ENCODE peak calls at places on chromosomes 16 and 17, in six cellular contexts. V is uterus; B is fibroblast of lung; O is RWPE1; X is body of pancreas; Y is CD8-positive, alpha-beta T cell. A is an unnamed sample.

GRCh38 chr16:9091867-9092281 is 430 bp downstream of the HAPSTR1 start:
- DNase-seq in V (no peak), B (no peak), O (peak), X (peak), Y (peak), A (no peak)

GRCh38 chr16:66919569-66920472 is 1.1 kb upstream of the CDH16 start:
- DNase-seq in V (no peak), B (no peak), O (no peak), X (no peak), Y (no peak), A (no peak)

GRCh38 chr17:62713096-62713870 is 85.8 kb downstream of the MRC2 start:
- DNase-seq in V (no peak), B (no peak), O (no peak), X (no peak), Y (no peak), A (no peak)

GRCh38 chr16:87145181-87146176 is 171.7 kb downstream of the C16orf95 start:
- DNase-seq in V (no peak), B (peak), O (peak), X (no peak), Y (no peak), A (no peak)

GRCh38 chr17:17741346-17742023 is 60.2 kb downstream of the RAI1 start:
- DNase-seq in V (no peak), B (peak), O (no peak), X (no peak), Y (no peak), A (no peak)

GRCh38 chr16:86517652-86518258 is 7.4 kb downstream of the FOXF1 start:
- DNase-seq in V (peak), B (peak), O (peak), X (peak), Y (no peak), A (no peak)

GRCh38 chr16:24838554-24839266 is 7.1 kb upstream of the SLC5A11 start:
- DNase-seq in V (no peak), B (peak), O (no peak), X (no peak), Y (no peak), A (no peak)

GRCh38 chr16:22008215-22009142 is 568 bp downstream of the MOSMO start:
- DNase-seq in V (peak), B (no peak), O (peak), X (peak), Y (peak), A (no peak)

GRCh38 chr17:60743812-60744211 is 66.2 kb downstream of the BCAS3 start:
- DNase-seq in V (no peak), B (peak), O (peak), X (no peak), Y (no peak), A (peak)

GRCh38 chr16:1495281-1496262 is 2.4 kb downstream of the TELO2 start:
- DNase-seq in V (peak), B (no peak), O (no peak), X (no peak), Y (no peak), A (no peak)

GRCh38 chr17:51722994-51723393 is 435.5 kb downstream of the CA10 start:
- DNase-seq in V (no peak), B (no peak), O (peak), X (no peak), Y (no peak), A (no peak)

GRCh38 chr17:29176500-29177351 is 3.5 kb downstream of the MYO18A start:
- DNase-seq in V (peak), B (peak), O (peak), X (peak), Y (peak), A (no peak)

GRCh38 chr17:38419508-38419981 is 8.7 kb upstream of the ARHGAP23 start:
- DNase-seq in V (no peak), B (no peak), O (no peak), X (no peak), Y (no peak), A (no peak)

GRCh38 chr16:66580605-66581209 is 1.4 kb downstream of the CMTM2 start:
- DNase-seq in V (no peak), B (peak), O (peak), X (no peak), Y (no peak), A (peak)

GRCh38 chr16:56424404-56424765 is 960 bp downstream of the AMFR start:
- DNase-seq in V (no peak), B (peak), O (peak), X (no peak), Y (no peak), A (no peak)

GRCh38 chr16:70735141-70735979 is 49.5 kb upstream of the MTSS2 start:
- DNase-seq in V (peak), B (peak), O (no peak), X (no peak), Y (no peak), A (no peak)
- H3K27ac ChIP-seq in V (peak), B (peak), O (peak), X (no peak), Y (no peak), A (no peak)

DNA sequence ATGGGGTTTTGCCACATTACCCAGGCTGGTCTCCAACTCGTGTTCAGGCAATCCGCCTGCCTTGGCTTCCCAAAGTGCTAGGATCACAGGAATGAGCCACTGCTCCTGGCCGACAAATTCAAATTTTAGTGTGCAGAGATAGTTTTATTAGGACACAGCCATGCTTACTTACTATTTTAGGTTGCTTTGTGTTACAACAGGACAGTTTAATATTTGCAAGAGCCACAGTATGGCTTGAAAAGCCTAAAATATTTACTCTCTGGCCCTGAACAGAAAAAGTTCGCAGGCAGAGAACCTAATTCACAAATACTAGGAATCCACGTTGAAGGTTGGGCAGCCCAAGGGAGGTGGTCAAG is 12.6 kb upstream of the ETV4 start:
- DNase-seq in V (no peak), B (no peak), O (no peak), X (no peak), Y (no peak), A (no peak)
- H3K27ac ChIP-seq in V (no peak), B (no peak), O (no peak), X (no peak), Y (no peak), A (no peak)

GRCh38 chr17:70137451-70138230 is 31.7 kb upstream of the KCNJ2 start:
- DNase-seq in V (peak), B (peak), O (peak), X (no peak), Y (no peak), A (peak)
- H3K27ac ChIP-seq in V (peak), B (peak), O (peak), X (peak), Y (no peak), A (peak)

GRCh38 chr17:80726558-80727408 is 182.1 kb downstream of the RPTOR start:
- DNase-seq in V (no peak), B (no peak), O (no peak), X (no peak), Y (no peak), A (no peak)

GRCh38 chr17:80727409-80727755 is 182.7 kb downstream of the RPTOR start:
- DNase-seq in V (no peak), B (no peak), O (no peak), X (no peak), Y (no peak), A (no peak)

GRCh38 chr17:80722656-80723055 is 178.0 kb downstream of the RPTOR start:
- DNase-seq in V (no peak), B (no peak), O (no peak), X (no peak), Y (no peak), A (no peak)

GRCh38 chr17:80725532-80725931 is 180.9 kb downstream of the RPTOR start:
- DNase-seq in V (no peak), B (peak), O (no peak), X (no peak), Y (no peak), A (no peak)

DNA sequence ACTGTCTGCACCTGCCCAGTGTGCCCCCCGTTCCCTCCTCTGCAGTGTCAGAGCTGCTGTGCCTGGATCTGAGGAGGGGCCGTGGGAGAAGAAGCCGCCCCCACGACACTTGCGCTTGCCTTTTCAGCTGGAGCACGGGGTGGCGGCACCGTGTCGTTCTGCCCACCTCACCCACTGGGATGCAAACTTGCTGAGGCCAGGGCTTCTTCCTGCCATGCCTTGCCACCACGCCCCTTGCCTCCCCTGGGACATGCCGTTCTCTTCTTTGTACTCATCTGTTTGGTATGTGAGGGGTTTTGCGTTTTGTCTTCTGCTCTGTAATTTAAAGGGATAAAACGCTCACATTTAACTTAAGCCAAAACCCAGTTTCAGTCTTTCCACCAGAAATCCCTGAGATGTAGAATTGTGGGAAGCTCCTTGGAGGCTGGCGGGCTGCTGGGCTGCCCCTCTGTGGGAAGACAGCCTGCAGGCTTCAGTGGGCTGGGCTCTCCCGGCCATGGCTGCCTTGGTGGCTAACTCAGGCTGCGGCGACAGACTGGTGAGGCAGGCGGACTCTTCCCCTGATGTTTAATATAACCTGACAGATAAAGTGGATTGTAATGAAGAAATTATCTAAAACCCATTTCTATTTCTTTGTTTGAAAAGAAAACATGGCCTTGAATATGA is 180.2 kb downstream of the RPTOR start:
- DNase-seq in V (no peak), B (peak), O (peak), X (no peak), Y (no peak), A (no peak)
- H3K27ac ChIP-seq in V (no peak), B (peak), O (peak), X (no peak), Y (no peak), A (no peak)

GRCh38 chr16:12323007-12323699 is 346.6 kb downstream of the SNX29 start:
- DNase-seq in V (no peak), B (no peak), O (no peak), X (no peak), Y (no peak), A (no peak)
- H3K27ac ChIP-seq in V (no peak), B (no peak), O (no peak), X (no peak), Y (peak), A (no peak)

DNA sequence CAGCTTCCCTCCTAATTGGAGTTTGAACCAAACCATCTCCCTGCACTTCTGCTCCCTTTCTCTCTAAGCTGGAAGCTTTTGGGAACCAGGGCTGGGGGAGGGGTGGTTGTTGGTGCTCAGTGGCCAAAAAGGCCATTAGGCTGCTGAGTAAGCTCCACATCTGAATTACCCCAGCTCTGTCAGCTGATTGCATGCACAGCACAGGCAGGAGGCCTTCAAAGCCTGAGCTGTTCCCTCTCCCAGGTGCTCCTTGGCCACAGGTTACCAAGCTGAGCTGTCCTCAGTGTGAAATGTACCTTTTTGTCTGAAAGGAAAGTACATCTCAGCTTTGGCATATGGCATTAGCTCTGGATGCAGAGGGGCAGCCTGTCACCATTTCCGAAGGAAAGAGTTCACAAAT is 6.2 kb upstream of the TBKBP1 start:
- DNase-seq in V (no peak), B (peak), O (no peak), X (no peak), Y (no peak), A (no peak)
- H3K27ac ChIP-seq in V (no peak), B (no peak), O (peak), X (no peak), Y (no peak), A (peak)

A was measured in epithelial cell of prostate.